ENCODE peak calls at places on chromosomes 7 and 10, in six cellular contexts. B, H, R, W, D and M are unnamed samples.

GRCh38 chr7:37083311-37084096 is 359.2 kb upstream of the AOAH start:
- DNase-seq in B (no peak), H (no peak), R (no peak), W (peak; percentile 49), D (no peak), M (peak; percentile 39)

GRCh38 chr7:155009570-155010157 is 6.7 kb upstream of the PAXIP1 start:
- DNase-seq in B (no peak), H (no peak), R (peak; percentile 31), W (peak; percentile 41), D (peak; percentile 74), M (no peak)

GRCh38 chr7:513521-514166 is 6.0 kb downstream of the PDGFA start:
- DNase-seq in B (no peak), H (no peak), R (peak; percentile 9), W (no peak), D (no peak), M (no peak)

GRCh38 chr7:47581821-47582747 is at the start of gene TNS3:
- DNase-seq in B (no peak), H (peak; percentile 78), R (peak; percentile 57), W (peak; percentile 80), D (peak; percentile 64), M (peak; percentile 44)

GRCh38 chr10:44186150-44186549 is 198.7 kb downstream of the CXCL12 start:
- DNase-seq in B (no peak), H (no peak), R (no peak), W (no peak), D (no peak), M (no peak)

GRCh38 chr7:74372060-74372408 is 81.7 kb upstream of the GTF2IRD1 start:
- DNase-seq in B (no peak), H (no peak), R (no peak), W (no peak), D (no peak), M (no peak)

GRCh38 chr10:123772645-123773508 is 106.7 kb downstream of the GPR26 start:
- DNase-seq in B (no peak), H (no peak), R (no peak), W (no peak), D (no peak), M (no peak)

GRCh38 chr7:40604601-40605438 is 470.0 kb downstream of the SUGCT start:
- DNase-seq in B (no peak), H (peak; percentile 76), R (no peak), W (peak; percentile 39), D (peak; percentile 67), M (peak; percentile 44)

GRCh38 chr7:46072722-46073121 is 151.7 kb upstream of the IGFBP3 start:
- DNase-seq in B (no peak), H (no peak), R (no peak), W (no peak), D (no peak), M (no peak)

GRCh38 chr7:37287093-37287492 is 161.6 kb downstream of the ELMO1 start:
- DNase-seq in B (no peak), H (no peak), R (no peak), W (peak; percentile 78), D (peak; percentile 93), M (no peak)

GRCh38 chr10:113335603-113336002 is 217.2 kb upstream of the HABP2 start:
- DNase-seq in B (no peak), H (no peak), R (no peak), W (no peak), D (no peak), M (no peak)

GRCh38 chr10:116802474-116802873 is 46.8 kb upstream of the ENO4 start:
- DNase-seq in B (no peak), H (no peak), R (no peak), W (no peak), D (no peak), M (no peak)

GRCh38 chr7:42272793-42273665 is 36.0 kb upstream of the GLI3 start:
- DNase-seq in B (no peak), H (no peak), R (peak; percentile 63), W (no peak), D (peak; percentile 30), M (no peak)

GRCh38 chr7:154646126-154647013 is 356.6 kb downstream of the PAXIP1 start:
- DNase-seq in B (no peak), H (no peak), R (no peak), W (no peak), D (no peak), M (no peak)

GRCh38 chr7:41508755-41509154 is 194.1 kb downstream of the INHBA start:
- DNase-seq in B (no peak), H (no peak), R (no peak), W (no peak), D (no peak), M (no peak)

GRCh38 chr10:124302951-124303505 is 115.7 kb downstream of the OAT start:
- DNase-seq in B (no peak), H (no peak), R (no peak), W (no peak), D (no peak), M (no peak)

GRCh38 chr7:26646666-26647065 is 217.7 kb downstream of the SKAP2 start:
- DNase-seq in B (no peak), H (no peak), R (peak; percentile 53), W (no peak), D (no peak), M (no peak)

GRCh38 chr10:78433722-78434535 is 400.3 kb downstream of the RPS24 start:
- DNase-seq in B (no peak), H (no peak), R (no peak), W (peak; percentile 67), D (peak; percentile 3), M (no peak)

GRCh38 chr10:16853201-16853600 is 36.0 kb upstream of the RSU1 start:
- DNase-seq in B (no peak), H (no peak), R (peak; percentile 20), W (no peak), D (peak; percentile 12), M (no peak)

GRCh38 chr10:63670291-63670898 is 149.2 kb downstream of the REEP3 start:
- DNase-seq in B (no peak), H (no peak), R (no peak), W (peak; percentile 29), D (no peak), M (no peak)

GRCh38 chr10:17029581-17030271 is 99.9 kb downstream of the CUBN start:
- DNase-seq in B (peak; percentile 52), H (no peak), R (peak; percentile 68), W (no peak), D (no peak), M (peak; percentile 73)

GRCh38 chr10:86303626-86304025 is 63.0 kb downstream of the GRID1 start:
- DNase-seq in B (no peak), H (no peak), R (no peak), W (peak; percentile 58), D (no peak), M (no peak)